ENCODE peak calls at places on chromosomes 6 and 20, in eight cellular contexts. E, D, I, V, M, X, A and H are unnamed samples.

GRCh38 chr6:18406955-18407738 is 20.0 kb downstream of the RNF144B start:
- DNase-seq in E (no peak), D (no peak), I (no peak), V (no peak), M (no peak), X (no peak), A (no peak), H (no peak)

GRCh38 chr20:25220810-25221591 is 25.5 kb downstream of the ENTPD6 start:
- DNase-seq in E (peak), D (no peak), I (no peak), V (no peak), M (peak), X (no peak), A (no peak), H (peak)

GRCh38 chr6:151098166-151098565 is 141.6 kb upstream of the AKAP12 start:
- DNase-seq in E (no peak), D (no peak), I (no peak), V (no peak), M (no peak), X (no peak), A (peak), H (no peak)

GRCh38 chr6:32692019-32692418 is 25.6 kb upstream of the HLA-DQB1 start:
- DNase-seq in E (peak), D (peak), I (peak), V (no peak), M (peak), X (no peak), A (peak), H (no peak)

GRCh38 chr6:158911746-158912158 is 88.2 kb downstream of the RSPH3 start:
- DNase-seq in E (peak), D (no peak), I (no peak), V (no peak), M (no peak), X (no peak), A (no peak), H (no peak)

GRCh38 chr6:117545161-117545595 is 57.1 kb downstream of the GOPC start:
- DNase-seq in E (no peak), D (no peak), I (no peak), V (no peak), M (no peak), X (no peak), A (no peak), H (peak)

GRCh38 chr20:62501801-62502495 is 26.2 kb upstream of the GATA5 start:
- DNase-seq in E (no peak), D (no peak), I (no peak), V (no peak), M (no peak), X (no peak), A (peak), H (no peak)

GRCh38 chr20:1533059-1533458 is 24.4 kb downstream of the SIRPD start:
- DNase-seq in E (no peak), D (no peak), I (no peak), V (no peak), M (no peak), X (no peak), A (no peak), H (no peak)

GRCh38 chr6:85460951-85461805 is 11.3 kb downstream of the NT5E start:
- DNase-seq in E (no peak), D (no peak), I (peak), V (no peak), M (no peak), X (no peak), A (peak), H (no peak)

GRCh38 chr6:33118525-33119123 is 42.8 kb downstream of the HLA-DPB1 start:
- DNase-seq in E (no peak), D (no peak), I (no peak), V (no peak), M (no peak), X (no peak), A (peak), H (no peak)

GRCh38 chr20:38961530-38962043 is 557 bp upstream of the DHX35 start:
- DNase-seq in E (no peak), D (no peak), I (peak), V (no peak), M (no peak), X (peak), A (no peak), H (no peak)

GRCh38 chr6:119273799-119274595 is 75.6 kb downstream of the MAN1A1 start:
- DNase-seq in E (no peak), D (no peak), I (no peak), V (no peak), M (no peak), X (no peak), A (peak), H (no peak)

GRCh38 chr6:80144753-80145152 is 38.3 kb downstream of the BCKDHB start:
- DNase-seq in E (no peak), D (no peak), I (no peak), V (no peak), M (no peak), X (no peak), A (no peak), H (no peak)

GRCh38 chr6:134908906-134909516 is 40.9 kb downstream of the ALDH8A1 start:
- DNase-seq in E (peak), D (peak), I (peak), V (peak), M (peak), X (no peak), A (peak), H (peak)

GRCh38 chr6:142744836-142745235 is 200.1 kb downstream of the HIVEP2 start:
- DNase-seq in E (no peak), D (no peak), I (no peak), V (no peak), M (no peak), X (no peak), A (peak), H (no peak)

GRCh38 chr6:117501722-117502121 is 19.2 kb downstream of the DCBLD1 start:
- DNase-seq in E (no peak), D (no peak), I (no peak), V (no peak), M (no peak), X (no peak), A (no peak), H (no peak)

GRCh38 chr20:63087236-63087871 is 80.6 kb upstream of the BHLHE23 start:
- DNase-seq in E (no peak), D (peak), I (peak), V (no peak), M (peak), X (peak), A (no peak), H (peak)

GRCh38 chr20:21714297-21715192 is 9.1 kb downstream of the PAX1 start:
- DNase-seq in E (no peak), D (no peak), I (no peak), V (no peak), M (no peak), X (no peak), A (no peak), H (no peak)

GRCh38 chr20:10303852-10304251 is 85.2 kb downstream of the SNAP25 start:
- DNase-seq in E (no peak), D (no peak), I (no peak), V (no peak), M (no peak), X (no peak), A (no peak), H (no peak)

GRCh38 chr20:24954151-24954550 is 5.1 kb downstream of the CST7 start:
- DNase-seq in E (no peak), D (no peak), I (no peak), V (no peak), M (no peak), X (no peak), A (no peak), H (no peak)

GRCh38 chr6:30881392-30881986 is 2.8 kb upstream of the DDR1 start:
- DNase-seq in E (no peak), D (no peak), I (no peak), V (no peak), M (no peak), X (no peak), A (no peak), H (no peak)

GRCh38 chr6:6661684-6662083 is 73.2 kb downstream of the LY86 start:
- DNase-seq in E (peak), D (peak), I (no peak), V (no peak), M (peak), X (no peak), A (peak), H (peak)

GRCh38 chr6:51257938-51258337 is 439.3 kb downstream of the TFAP2B start:
- DNase-seq in E (no peak), D (no peak), I (no peak), V (no peak), M (no peak), X (no peak), A (no peak), H (no peak)

GRCh38 chr6:143896096-143896880 is 32.0 kb downstream of the ZC2HC1B start:
- DNase-seq in E (peak), D (no peak), I (no peak), V (no peak), M (no peak), X (no peak), A (peak), H (no peak)

GRCh38 chr20:43752051-43752360 is 25.2 kb upstream of the GTSF1L start:
- DNase-seq in E (no peak), D (no peak), I (no peak), V (no peak), M (no peak), X (no peak), A (no peak), H (no peak)

GRCh38 chr20:43749734-43750294 is 23.0 kb upstream of the GTSF1L start:
- DNase-seq in E (peak), D (peak), I (peak), V (peak), M (peak), X (peak), A (peak), H (peak)

GRCh38 chr20:43751167-43752050 is 24.6 kb upstream of the GTSF1L start:
- DNase-seq in E (no peak), D (no peak), I (no peak), V (no peak), M (no peak), X (no peak), A (peak), H (no peak)

GRCh38 chr20:43752561-43753301 is 25.9 kb upstream of the GTSF1L start:
- DNase-seq in E (peak), D (peak), I (no peak), V (no peak), M (no peak), X (peak), A (peak), H (no peak)

DNA sequence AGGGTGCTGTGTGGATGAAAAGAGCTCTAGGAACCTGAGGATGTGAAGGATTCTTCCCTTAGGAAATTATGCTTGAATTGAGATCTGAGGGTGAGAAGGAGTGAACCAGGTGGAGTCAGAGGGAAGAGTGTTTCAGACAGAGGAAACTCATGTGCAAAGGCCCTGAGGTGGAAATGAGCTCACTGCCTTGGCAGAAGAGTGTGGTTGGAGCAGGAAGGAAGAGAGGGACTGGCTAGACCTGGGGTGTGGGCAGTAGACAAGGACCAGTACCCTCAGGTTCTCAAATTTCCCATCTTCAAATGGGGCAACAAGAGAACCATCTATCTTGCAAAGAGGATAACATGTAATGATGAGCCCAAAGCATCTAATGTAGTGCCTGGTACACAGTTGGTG is 24.0 kb upstream of the GTSF1L start:
- DNase-seq in E (no peak), D (no peak), I (no peak), V (no peak), M (no peak), X (no peak), A (no peak), H (no peak)
- H3K27ac ChIP-seq in E (no peak), D (peak), I (no peak), V (no peak), M (no peak), X (no peak), A (no peak), H (no peak)

GRCh38 chr20:64159286-64159680 is 5.0 kb upstream of the MYT1 start:
- DNase-seq in E (no peak), D (no peak), I (no peak), V (no peak), M (no peak), X (no peak), A (no peak), H (no peak)
- H3K27ac ChIP-seq in E (no peak), D (no peak), I (no peak), V (no peak), M (no peak), X (no peak), A (no peak), H (no peak)

GRCh38 chr6:7916959-7917358 is 6.4 kb upstream of the TXNDC5 start:
- DNase-seq in E (no peak), D (no peak), I (no peak), V (no peak), M (no peak), X (no peak), A (no peak), H (no peak)
- H3K27ac ChIP-seq in E (no peak), D (no peak), I (no peak), V (no peak), M (no peak), X (no peak), A (no peak), H (no peak)

GRCh38 chr6:125779924-125780539 is 10.7 kb upstream of the NCOA7 start:
- DNase-seq in E (peak), D (peak), I (peak), V (peak), M (peak), X (peak), A (peak), H (peak)

GRCh38 chr6:125780540-125781306 is 10.0 kb upstream of the NCOA7 start:
- DNase-seq in E (peak), D (peak), I (peak), V (peak), M (peak), X (peak), A (peak), H (peak)

GRCh38 chr6:125784365-125784764 is 6.4 kb upstream of the NCOA7 start:
- DNase-seq in E (no peak), D (no peak), I (no peak), V (no peak), M (no peak), X (no peak), A (peak), H (no peak)

DNA sequence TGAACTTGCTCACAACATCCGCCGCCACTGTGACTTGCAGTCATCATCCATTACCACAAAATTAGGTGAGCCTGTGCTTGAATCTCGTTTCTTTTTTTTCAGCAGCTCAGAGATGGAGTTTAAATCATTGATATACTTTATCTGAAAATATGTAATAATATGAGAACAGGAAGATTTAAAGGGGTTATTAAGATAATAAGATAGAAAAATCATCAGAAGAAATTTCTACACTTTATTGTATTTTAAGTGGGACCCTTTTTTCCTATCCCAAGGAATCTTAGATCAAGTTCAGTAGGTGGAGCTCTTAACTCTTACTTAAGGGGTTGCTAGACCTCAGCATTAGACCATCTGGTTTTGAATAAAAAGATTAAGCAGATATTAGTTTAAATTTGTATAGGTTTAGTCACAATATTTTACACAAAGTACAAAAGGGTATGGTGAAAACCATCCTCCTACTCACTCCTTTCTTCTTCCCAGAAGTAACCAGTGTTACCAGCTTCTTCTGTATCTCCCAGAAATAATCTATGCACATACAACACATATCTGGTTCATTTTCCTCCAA is 9.4 kb upstream of the NCOA7 start:
- DNase-seq in E (peak), D (no peak), I (no peak), V (no peak), M (no peak), X (peak), A (peak), H (peak)
- H3K27ac ChIP-seq in E (peak), D (peak), I (peak), V (peak), M (peak), X (peak), A (peak), H (peak)

DNA sequence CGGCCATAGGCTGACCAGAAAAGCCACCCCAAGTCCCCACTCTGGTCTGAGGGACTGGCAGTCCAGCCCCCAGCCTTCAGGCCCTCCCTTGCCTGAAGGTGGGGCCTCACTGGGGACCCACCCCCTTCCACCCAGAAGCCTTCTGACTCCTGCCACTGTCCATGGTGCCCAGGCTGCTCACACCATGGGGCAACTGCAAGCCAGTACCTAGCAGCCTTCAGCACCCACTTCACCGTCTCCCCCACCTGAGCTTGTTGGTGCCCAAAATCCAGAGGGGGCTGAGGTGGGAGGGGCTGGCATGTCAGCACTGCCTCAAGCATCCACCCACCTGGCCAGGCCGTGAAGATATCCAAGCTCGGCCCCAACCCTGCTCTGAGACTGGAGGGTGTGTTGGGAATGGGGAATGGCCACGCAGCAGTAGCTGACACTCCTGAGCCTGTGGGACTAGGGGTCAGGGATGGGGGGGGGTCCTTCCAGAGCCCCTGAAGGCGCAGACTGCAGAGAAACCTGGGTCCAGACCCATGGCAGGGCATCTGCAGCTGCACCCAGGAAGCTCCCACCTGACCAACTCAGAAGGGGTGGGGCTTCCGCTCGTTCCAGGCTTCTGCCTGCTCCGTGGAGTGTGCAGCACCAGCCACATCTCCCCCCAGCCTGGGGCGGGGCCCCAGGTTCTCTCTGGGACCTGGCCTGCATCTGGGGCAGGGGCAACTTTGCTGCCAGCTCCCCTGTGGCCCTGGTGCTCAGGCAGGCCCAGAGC is 942.1 kb upstream of the EPHA7 start:
- DNase-seq in E (no peak), D (no peak), I (no peak), V (no peak), M (no peak), X (no peak), A (no peak), H (no peak)
- H3K27ac ChIP-seq in E (no peak), D (no peak), I (no peak), V (no peak), M (no peak), X (no peak), A (no peak), H (no peak)

GRCh38 chr6:89413006-89413400 is 930 bp upstream of the RRAGD start:
- DNase-seq in E (peak), D (peak), I (no peak), V (no peak), M (no peak), X (no peak), A (no peak), H (peak)

GRCh38 chr6:89410231-89411018 is 1.6 kb downstream of the RRAGD start:
- DNase-seq in E (no peak), D (no peak), I (no peak), V (no peak), M (no peak), X (no peak), A (no peak), H (no peak)

GRCh38 chr6:89411019-89411268 is 1.1 kb downstream of the RRAGD start:
- DNase-seq in E (peak), D (no peak), I (no peak), V (no peak), M (peak), X (no peak), A (no peak), H (no peak)

GRCh38 chr6:89412071-89413005 is at the start of gene RRAGD:
- DNase-seq in E (peak), D (peak), I (peak), V (peak), M (peak), X (peak), A (peak), H (peak)

GRCh38 chr6:89411269-89412070 is 603 bp downstream of the RRAGD start:
- DNase-seq in E (peak), D (peak), I (peak), V (peak), M (peak), X (peak), A (peak), H (peak)
- H3K27ac ChIP-seq in E (peak), D (peak), I (no peak), V (peak), M (peak), X (peak), A (peak), H (peak)

GRCh38 chr6:35018746-35019145 is 122.4 kb downstream of the TCP11 start:
- DNase-seq in E (no peak), D (no peak), I (no peak), V (no peak), M (no peak), X (no peak), A (no peak), H (no peak)

GRCh38 chr6:35019171-35019570 is 122.0 kb downstream of the TCP11 start:
- DNase-seq in E (no peak), D (no peak), I (no peak), V (no peak), M (no peak), X (no peak), A (no peak), H (no peak)

GRCh38 chr6:35018184-35018523 is 123.0 kb downstream of the TCP11 start:
- DNase-seq in E (no peak), D (no peak), I (no peak), V (no peak), M (no peak), X (no peak), A (no peak), H (no peak)

GRCh38 chr6:35016417-35017221 is 124.5 kb downstream of the TCP11 start:
- DNase-seq in E (peak), D (no peak), I (peak), V (peak), M (peak), X (peak), A (peak), H (peak)

GRCh38 chr6:35017461-35018183 is 123.5 kb downstream of the TCP11 start:
- DNase-seq in E (no peak), D (peak), I (peak), V (peak), M (peak), X (peak), A (peak), H (no peak)
- H3K27ac ChIP-seq in E (peak), D (peak), I (peak), V (peak), M (peak), X (peak), A (peak), H (peak)

DNA sequence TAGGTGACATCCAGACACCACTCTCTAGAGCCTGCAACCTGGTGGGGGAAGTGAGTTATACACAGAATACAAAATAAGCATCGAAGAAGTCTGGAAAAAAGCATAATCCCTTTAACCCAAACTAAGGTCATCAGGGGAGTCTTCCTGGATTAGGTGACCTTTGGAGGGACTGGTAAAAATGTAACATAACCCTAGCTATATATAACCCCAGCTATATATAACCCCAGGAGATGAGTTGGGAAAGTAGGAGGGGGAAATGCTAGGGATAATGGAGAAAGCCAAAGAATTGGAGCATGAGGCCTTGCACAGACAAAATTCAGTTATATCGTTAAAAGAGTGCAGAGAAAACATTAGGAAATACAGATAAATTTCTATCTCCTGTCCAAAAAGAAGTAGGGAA is 164.8 kb downstream of the QRSL1 start:
- DNase-seq in E (no peak), D (no peak), I (no peak), V (no peak), M (no peak), X (no peak), A (no peak), H (no peak)
- H3K27ac ChIP-seq in E (no peak), D (no peak), I (no peak), V (no peak), M (no peak), X (no peak), A (no peak), H (no peak)